ENCODE peak calls at places on chromosomes 11 and 22, in ten cellular contexts. Z is epithelial cell of proximal tubule; S is NCI-H2081 treated with DMSO at 0.1 percent for 48 hours; K is stomach; E is CD8-positive, alpha-beta memory T cell; M is NCI-H774; P is activated CD8-positive, alpha-beta memory T cell treated with anti-CD3 and anti-CD28 coated beads, Interleukin-2, amount 50 U/mL, for 4 hours; X is NCI-H748 treated with DMSO at 0.1 percent for 48 hours; L is amniotic stem cell; O is naive thymus-derived CD8-positive, alpha-beta T cell. F is an unnamed sample.

GRCh38 chr11:42311504-42311903 is 852.1 kb upstream of the LRRC4C start:
- DNase-seq in K (no peak), M (no peak), S (no peak), L (no peak), X (no peak), Z (no peak), E (no peak), P (no peak), O (no peak), F (no peak)

GRCh38 chr11:101129203-101129943 is at the start of gene PGR:
- DNase-seq in O (no peak), M (peak; percentile 46), P (no peak), L (no peak), S (no peak), Z (no peak), K (no peak), E (no peak), X (peak; percentile 21), F (peak; percentile 22)

GRCh38 chr11:67484847-67485311 is 2.1 kb downstream of the AIP start:
- DNase-seq in M (no peak), S (no peak), K (no peak), O (peak; percentile 62), Z (no peak), L (no peak), P (peak; percentile 60), E (peak; percentile 76), X (no peak), F (no peak)

GRCh38 chr11:71189768-71190315 is 62.5 kb downstream of the SHANK2 start:
- DNase-seq in S (no peak), Z (no peak), M (no peak), K (no peak), P (no peak), L (no peak), X (no peak), O (no peak), E (no peak), F (no peak)

GRCh38 chr11:10285148-10285802 is 8.7 kb downstream of the SBF2 start:
- DNase-seq in X (no peak), P (no peak), S (no peak), E (no peak), L (no peak), M (no peak), O (no peak), Z (no peak), K (no peak), F (no peak)

GRCh38 chr11:36453678-36454077 is 56.4 kb downstream of the TRAF6 start:
- DNase-seq in P (no peak), E (no peak), L (no peak), X (no peak), Z (no peak), K (no peak), O (no peak), S (no peak), M (no peak), F (no peak)

GRCh38 chr11:73521621-73522020 is 76.3 kb downstream of the FAM168A start:
- DNase-seq in O (no peak), E (no peak), X (peak; percentile 22), Z (no peak), S (no peak), M (no peak), P (no peak), K (no peak), L (no peak), F (peak; percentile 33)

GRCh38 chr11:49208006-49208721 is at the start of gene FOLH1:
- DNase-seq in P (no peak), Z (no peak), E (no peak), X (no peak), K (no peak), S (no peak), M (no peak), O (no peak), L (no peak), F (no peak)

GRCh38 chr11:720642-721346 is 14.8 kb downstream of the EPS8L2 start:
- DNase-seq in E (no peak), S (no peak), X (peak; percentile 57), K (peak; percentile 59), M (no peak), O (peak; percentile 25), L (no peak), Z (no peak), P (peak; percentile 55), F (no peak)

GRCh38 chr11:88534185-88534584 is 196.6 kb upstream of the CTSC start:
- DNase-seq in E (no peak), O (no peak), M (no peak), P (no peak), K (no peak), S (no peak), Z (no peak), X (no peak), L (no peak), F (no peak)

GRCh38 chr11:67498544-67498972 is 6.6 kb downstream of the PITPNM1 start:
- DNase-seq in P (no peak), E (no peak), Z (no peak), M (no peak), X (no peak), K (no peak), O (no peak), L (no peak), S (no peak), F (no peak)

GRCh38 chr11:113550179-113550578 is 75.0 kb upstream of the DRD2 start:
- DNase-seq in S (no peak), O (no peak), M (peak; percentile 37), P (no peak), E (no peak), L (no peak), X (no peak), Z (no peak), K (no peak), F (no peak)

GRCh38 chr22:50146440-50147228 is 23.9 kb upstream of the PANX2 start:
- DNase-seq in M (peak; percentile 16), P (no peak), L (no peak), S (no peak), K (peak; percentile 68), Z (peak; percentile 26), X (no peak), O (no peak), E (no peak), F (no peak)

GRCh38 chr22:17918840-17919239 is 105.5 kb downstream of the MICAL3 start:
- DNase-seq in O (no peak), M (no peak), L (no peak), X (no peak), S (no peak), K (no peak), Z (no peak), E (no peak), P (no peak), F (no peak)

GRCh38 chr11:57323503-57324153 is 1.1 kb downstream of the TNKS1BP1 start:
- DNase-seq in X (no peak), P (no peak), M (no peak), O (no peak), S (no peak), E (no peak), L (no peak), K (no peak), Z (no peak), F (no peak)

GRCh38 chr11:41449483-41450050 is 9.9 kb downstream of the LRRC4C start:
- DNase-seq in X (no peak), Z (no peak), L (no peak), O (no peak), K (no peak), S (no peak), M (no peak), P (no peak), E (no peak), F (no peak)

GRCh38 chr22:40668611-40669390 is 10.5 kb upstream of the MCHR1 start:
- DNase-seq in P (no peak), M (no peak), O (no peak), X (no peak), Z (peak; percentile 54), L (peak; percentile 4), S (no peak), K (no peak), E (no peak), F (no peak)

GRCh38 chr11:111668980-111669379 is 66.7 kb downstream of the SIK2 start:
- DNase-seq in M (no peak), L (no peak), P (no peak), X (no peak), Z (no peak), K (no peak), S (no peak), O (no peak), E (no peak), F (no peak)

GRCh38 chr11:125062196-125062930 is 742 bp upstream of the SLC37A2 start:
- DNase-seq in O (no peak), X (no peak), K (peak; percentile 25), E (no peak), Z (no peak), M (no peak), P (no peak), L (no peak), S (no peak), F (no peak)

GRCh38 chr22:31829505-31829904 is 75.7 kb downstream of the DEPDC5 start:
- DNase-seq in E (no peak), O (no peak), M (no peak), S (no peak), Z (peak; percentile 16), K (no peak), L (peak; percentile 78), P (peak; percentile 16), X (no peak), F (no peak)

GRCh38 chr11:45667929-45668680 is 2.7 kb upstream of the CHST1 start:
- DNase-seq in P (no peak), M (no peak), L (no peak), K (no peak), S (no peak), O (no peak), X (no peak), Z (no peak), E (no peak), F (no peak)

GRCh38 chr22:42389137-42389536 is 43.1 kb downstream of the NFAM1 start:
- DNase-seq in E (no peak), S (no peak), Z (no peak), L (no peak), O (no peak), X (peak; percentile 18), M (no peak), K (no peak), P (no peak), F (peak; percentile 48)

GRCh38 chr22:20218320-20218872 is 49.7 kb downstream of the RTN4R start:
- DNase-seq in K (no peak), S (no peak), O (no peak), E (no peak), X (no peak), Z (no peak), M (no peak), L (no peak), P (no peak), F (no peak)

GRCh38 chr11:11494348-11494747 is 127.5 kb downstream of the GALNT18 start:
- DNase-seq in L (no peak), E (no peak), Z (no peak), M (no peak), K (no peak), O (no peak), P (no peak), X (no peak), S (no peak), F (no peak)

GRCh38 chr11:82775736-82776346 is 42.2 kb upstream of the FAM181B start:
- DNase-seq in P (no peak), S (no peak), E (no peak), O (no peak), M (no peak), K (no peak), X (peak; percentile 8), L (no peak), Z (peak; percentile 4), F (peak; percentile 37)

GRCh38 chr22:38413085-38414008 is 41.7 kb downstream of the KCNJ4 start:
- DNase-seq in O (no peak), S (no peak), X (no peak), M (peak; percentile 4), Z (no peak), E (no peak), K (peak; percentile 41), L (no peak), P (peak; percentile 10), F (no peak)

GRCh38 chr11:19367051-19367709 is 126.4 kb upstream of the E2F8 start:
- DNase-seq in L (no peak), P (no peak), O (no peak), M (no peak), Z (no peak), X (no peak), E (no peak), S (no peak), K (no peak), F (no peak)

GRCh38 chr11:60528934-60529333 is 13.7 kb downstream of the MS4A13 start:
- DNase-seq in K (no peak), L (no peak), O (no peak), Z (no peak), S (no peak), M (no peak), X (no peak), E (no peak), P (no peak), F (no peak)